ENCODE peak calls at places on chromosome 13, in five cellular contexts. One of them, this sample, is unnamed.

GRCh38 chr13:33188093-33188882 is 97.3 kb downstream of the STARD13 start:
- DNase-seq in GM12878: peak; percentile 79
- DNase-seq in right lobe of liver: no peak
- DNase-seq in gastrocnemius medialis: no peak
- DNase-seq in upper lobe of left lung: no peak
- DNase-seq in this sample: peak; percentile 45

GRCh38 chr13:37715606-37716015 is 117.0 kb upstream of the POSTN start:
- DNase-seq in right lobe of liver: no peak
- DNase-seq in GM12878: no peak
- DNase-seq in upper lobe of left lung: no peak
- DNase-seq in gastrocnemius medialis: no peak
- DNase-seq in this sample: peak; percentile 93

GRCh38 chr13:35599385-35599784 is 122.9 kb upstream of the MAB21L1 start:
- DNase-seq in GM12878: no peak
- DNase-seq in gastrocnemius medialis: no peak
- DNase-seq in upper lobe of left lung: no peak
- DNase-seq in right lobe of liver: no peak
- DNase-seq in this sample: no peak

GRCh38 chr13:64850017-64850416 is 2380.1 kb downstream of the PCDH9 start:
- DNase-seq in gastrocnemius medialis: no peak
- DNase-seq in GM12878: no peak
- DNase-seq in right lobe of liver: no peak
- DNase-seq in upper lobe of left lung: no peak
- DNase-seq in this sample: no peak

GRCh38 chr13:31320946-31321345 is 121.2 kb downstream of the B3GLCT start:
- DNase-seq in upper lobe of left lung: no peak
- DNase-seq in right lobe of liver: no peak
- DNase-seq in GM12878: no peak
- DNase-seq in gastrocnemius medialis: no peak
- DNase-seq in this sample: no peak

GRCh38 chr13:33025220-33025744 is 9.1 kb downstream of the KL start:
- DNase-seq in upper lobe of left lung: no peak
- DNase-seq in GM12878: no peak
- DNase-seq in right lobe of liver: no peak
- DNase-seq in gastrocnemius medialis: no peak
- DNase-seq in this sample: no peak

GRCh38 chr13:91716436-91717065 is 318.1 kb downstream of the GPC5 start:
- DNase-seq in gastrocnemius medialis: no peak
- DNase-seq in upper lobe of left lung: no peak
- DNase-seq in right lobe of liver: no peak
- DNase-seq in GM12878: no peak
- DNase-seq in this sample: no peak

GRCh38 chr13:37701306-37701705 is 102.7 kb upstream of the POSTN start:
- DNase-seq in GM12878: no peak
- DNase-seq in gastrocnemius medialis: no peak
- DNase-seq in upper lobe of left lung: no peak
- DNase-seq in right lobe of liver: no peak
- DNase-seq in this sample: peak; percentile 92

GRCh38 chr13:114076329-114076761 is 56.1 kb downstream of the RASA3 start:
- DNase-seq in upper lobe of left lung: peak; percentile 20
- DNase-seq in GM12878: no peak
- DNase-seq in gastrocnemius medialis: no peak
- DNase-seq in right lobe of liver: peak; percentile 36
- DNase-seq in this sample: no peak

GRCh38 chr13:48054601-48055000 is 17.1 kb downstream of the NUDT15 start:
- DNase-seq in right lobe of liver: no peak
- DNase-seq in gastrocnemius medialis: no peak
- DNase-seq in GM12878: no peak
- DNase-seq in upper lobe of left lung: no peak
- DNase-seq in this sample: no peak

GRCh38 chr13:50126378-50127016 is 111.3 kb downstream of the KCNRG start:
- DNase-seq in GM12878: no peak
- DNase-seq in right lobe of liver: no peak
- DNase-seq in gastrocnemius medialis: no peak
- DNase-seq in upper lobe of left lung: no peak
- DNase-seq in this sample: peak; percentile 39

GRCh38 chr13:66803013-66803739 is 427.0 kb downstream of the PCDH9 start:
- DNase-seq in right lobe of liver: no peak
- DNase-seq in gastrocnemius medialis: no peak
- DNase-seq in GM12878: no peak
- DNase-seq in upper lobe of left lung: no peak
- DNase-seq in this sample: no peak

GRCh38 chr13:73754727-73755292 is 379.4 kb downstream of the KLF12 start:
- DNase-seq in right lobe of liver: no peak
- DNase-seq in GM12878: no peak
- DNase-seq in gastrocnemius medialis: no peak
- DNase-seq in upper lobe of left lung: no peak
- DNase-seq in this sample: peak; percentile 79

GRCh38 chr13:114235697-114236096 is 1.0 kb downstream of the CDC16 start:
- DNase-seq in gastrocnemius medialis: no peak
- DNase-seq in right lobe of liver: no peak
- DNase-seq in upper lobe of left lung: no peak
- DNase-seq in GM12878: no peak
- DNase-seq in this sample: peak; percentile 24

GRCh38 chr13:35260316-35260715 is 216.2 kb downstream of the MAB21L1 start:
- DNase-seq in right lobe of liver: no peak
- DNase-seq in GM12878: no peak
- DNase-seq in upper lobe of left lung: no peak
- DNase-seq in gastrocnemius medialis: no peak
- DNase-seq in this sample: no peak

GRCh38 chr13:52371736-52372247 is 34.2 kb downstream of the THSD1 start:
- DNase-seq in upper lobe of left lung: no peak
- DNase-seq in GM12878: no peak
- DNase-seq in gastrocnemius medialis: no peak
- DNase-seq in right lobe of liver: no peak
- DNase-seq in this sample: peak; percentile 76

GRCh38 chr13:27080018-27080948 is 91.3 kb downstream of the USP12 start:
- DNase-seq in upper lobe of left lung: no peak
- DNase-seq in right lobe of liver: no peak
- DNase-seq in GM12878: no peak
- DNase-seq in gastrocnemius medialis: no peak
- DNase-seq in this sample: no peak

GRCh38 chr13:79724348-79725103 is 243.6 kb downstream of the NDFIP2 start:
- DNase-seq in GM12878: no peak
- DNase-seq in right lobe of liver: no peak
- DNase-seq in upper lobe of left lung: no peak
- DNase-seq in gastrocnemius medialis: peak; percentile 33
- DNase-seq in this sample: peak; percentile 93

GRCh38 chr13:46179576-46180368 is 2.2 kb downstream of the LCP1 start:
- DNase-seq in right lobe of liver: no peak
- DNase-seq in gastrocnemius medialis: peak; percentile 15
- DNase-seq in upper lobe of left lung: peak; percentile 68
- DNase-seq in GM12878: no peak
- DNase-seq in this sample: no peak

GRCh38 chr13:37775871-37776270 is 93.7 kb downstream of the TRPC4 start:
- DNase-seq in right lobe of liver: no peak
- DNase-seq in upper lobe of left lung: no peak
- DNase-seq in GM12878: no peak
- DNase-seq in gastrocnemius medialis: no peak
- DNase-seq in this sample: no peak

GRCh38 chr13:22189176-22190048 is 518.5 kb downstream of the FGF9 start:
- DNase-seq in upper lobe of left lung: no peak
- DNase-seq in gastrocnemius medialis: no peak
- DNase-seq in GM12878: no peak
- DNase-seq in right lobe of liver: no peak
- DNase-seq in this sample: no peak

GRCh38 chr13:46592410-46592809 is 39.4 kb downstream of the LRCH1 start:
- DNase-seq in upper lobe of left lung: no peak
- DNase-seq in right lobe of liver: no peak
- DNase-seq in GM12878: no peak
- DNase-seq in gastrocnemius medialis: no peak
- DNase-seq in this sample: no peak

GRCh38 chr13:66076417-66076816 is 1153.7 kb downstream of the PCDH9 start:
- DNase-seq in GM12878: no peak
- DNase-seq in gastrocnemius medialis: no peak
- DNase-seq in right lobe of liver: no peak
- DNase-seq in upper lobe of left lung: no peak
- DNase-seq in this sample: no peak

GRCh38 chr13:45781553-45782326 is 69.8 kb downstream of the SIAH3 start:
- DNase-seq in upper lobe of left lung: no peak
- DNase-seq in gastrocnemius medialis: no peak
- DNase-seq in GM12878: no peak
- DNase-seq in right lobe of liver: peak; percentile 50
- DNase-seq in this sample: no peak

GRCh38 chr13:24251525-24251924 is 57.9 kb upstream of the C1QTNF9 start:
- DNase-seq in upper lobe of left lung: peak; percentile 45
- DNase-seq in GM12878: no peak
- DNase-seq in gastrocnemius medialis: no peak
- DNase-seq in right lobe of liver: no peak
- DNase-seq in this sample: no peak

GRCh38 chr13:97432917-97433726 is 847 bp upstream of the RAP2A start:
- DNase-seq in GM12878: peak; percentile 100
- DNase-seq in gastrocnemius medialis: peak; percentile 98
- DNase-seq in right lobe of liver: peak; percentile 98
- DNase-seq in upper lobe of left lung: peak; percentile 97
- DNase-seq in this sample: peak; percentile 100
- TF ChIP-seq POLR2A in GM12878: peak; percentile 74
- TF ChIP-seq POLR2A in gastrocnemius medialis: peak; percentile 54
- TF ChIP-seq POLR2A in right lobe of liver: no peak
- TF ChIP-seq POLR2A in upper lobe of left lung: peak; percentile 27
- TF ChIP-seq POLR2A in this sample: peak; percentile 90

GRCh38 chr13:77693449-77693940 is 4.0 kb upstream of the SLAIN1 start:
- DNase-seq in gastrocnemius medialis: no peak
- DNase-seq in upper lobe of left lung: no peak
- DNase-seq in GM12878: no peak
- DNase-seq in right lobe of liver: no peak
- DNase-seq in this sample: no peak
- H3K27ac ChIP-seq in gastrocnemius medialis: no peak overlapping the region
- H3K27ac ChIP-seq in upper lobe of left lung: no peak overlapping the region
- H3K27ac ChIP-seq in GM12878: no peak overlapping the region
- H3K27ac ChIP-seq in right lobe of liver: no peak overlapping the region
- H3K27ac ChIP-seq in this sample: no peak overlapping the region

GRCh38 chr13:110278859-110279258 is 28.1 kb downstream of the COL4A1 start:
- DNase-seq in GM12878: no peak
- DNase-seq in upper lobe of left lung: no peak
- DNase-seq in right lobe of liver: no peak
- DNase-seq in gastrocnemius medialis: no peak
- DNase-seq in this sample: no peak

GRCh38 chr13:110274687-110275086 is 32.3 kb downstream of the COL4A1 start:
- DNase-seq in gastrocnemius medialis: no peak
- DNase-seq in right lobe of liver: no peak
- DNase-seq in GM12878: no peak
- DNase-seq in upper lobe of left lung: no peak
- DNase-seq in this sample: no peak

GRCh38 chr13:110277357-110277950 is 29.5 kb downstream of the COL4A1 start:
- DNase-seq in upper lobe of left lung: no peak
- DNase-seq in GM12878: no peak
- DNase-seq in right lobe of liver: no peak
- DNase-seq in gastrocnemius medialis: no peak
- DNase-seq in this sample: no peak

GRCh38 chr13:110275931-110276552 is 30.9 kb downstream of the COL4A1 start:
- DNase-seq in GM12878: no peak
- DNase-seq in gastrocnemius medialis: peak; percentile 57
- DNase-seq in upper lobe of left lung: no peak
- DNase-seq in right lobe of liver: no peak
- DNase-seq in this sample: no peak

GRCh38 chr13:110276553-110276950 is 30.4 kb downstream of the COL4A1 start:
- DNase-seq in right lobe of liver: no peak
- DNase-seq in gastrocnemius medialis: no peak
- DNase-seq in upper lobe of left lung: no peak
- DNase-seq in GM12878: no peak
- DNase-seq in this sample: no peak
- TF ChIP-seq POLR2A in right lobe of liver: no peak
- TF ChIP-seq POLR2A in gastrocnemius medialis: no peak
- TF ChIP-seq POLR2A in upper lobe of left lung: no peak
- TF ChIP-seq POLR2A in GM12878: no peak
- TF ChIP-seq POLR2A in this sample: no peak

DNA sequence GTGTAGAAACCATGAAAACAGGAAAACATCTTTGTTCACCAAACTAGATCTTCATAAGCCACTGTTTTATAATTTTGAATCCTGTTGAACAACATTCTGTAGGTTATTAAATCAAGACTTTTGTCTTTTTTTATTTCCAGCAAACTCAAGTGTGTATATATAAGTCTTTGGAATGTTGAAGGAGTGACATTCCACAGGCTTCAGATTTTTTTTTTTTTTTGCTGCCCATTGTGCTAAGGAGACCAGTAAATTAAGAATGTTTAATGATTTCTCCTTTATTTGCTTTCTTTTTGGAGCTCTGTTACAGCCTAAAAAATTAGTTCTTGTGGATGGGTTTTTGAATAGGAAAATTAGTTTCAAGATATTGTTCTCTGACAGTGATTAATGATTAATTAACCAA is 89.7 kb downstream of the LMO7 start:
- DNase-seq in GM12878: no peak
- DNase-seq in right lobe of liver: no peak
- DNase-seq in upper lobe of left lung: no peak
- DNase-seq in gastrocnemius medialis: no peak
- DNase-seq in this sample: peak; percentile 50
- H3K27ac ChIP-seq in GM12878: no peak overlapping the region
- H3K27ac ChIP-seq in right lobe of liver: no peak overlapping the region
- H3K27ac ChIP-seq in upper lobe of left lung: peak overlapping the region; percentile 67
- H3K27ac ChIP-seq in gastrocnemius medialis: no peak overlapping the region
- H3K27ac ChIP-seq in this sample: peak overlapping the region; percentile 45

This sample was measured in endothelial cell of umbilical vein.